ENCODE peak calls at places on chromosomes 6 and 20, in nine cellular contexts. Z is heart left ventricle; F is AG04449; C is HCT116; N is brain microvascular endothelial cell; W is choroid plexus epithelial cell; G is cardiac muscle cell; B is progenitor cell of endocrine pancreas; O is CD8-positive, alpha-beta T cell. K is an unnamed sample.

GRCh38 chr20:22093122-22093521 is 387.7 kb downstream of the PAX1 start:
- DNase-seq in G (no peak), N (no peak), B (no peak), O (no peak), F (no peak), W (no peak), C (no peak), Z (no peak), K (no peak)

GRCh38 chr6:90911600-90911999 is 324.7 kb upstream of the MAP3K7 start:
- DNase-seq in Z (no peak), O (no peak), B (no peak), C (no peak), N (no peak), W (no peak), F (no peak), G (no peak), K (no peak)

GRCh38 chr20:63121749-63122405 is 94.1 kb downstream of the YTHDF1 start:
- DNase-seq in O (no peak), G (no peak), N (no peak), C (no peak), B (no peak), F (no peak), Z (peak), W (no peak), K (no peak)

GRCh38 chr6:90095788-90096187 is 200.9 kb downstream of the BACH2 start:
- DNase-seq in C (no peak), B (no peak), F (no peak), G (no peak), N (no peak), W (no peak), O (no peak), Z (no peak), K (no peak)

GRCh38 chr20:58150772-58151171 is 77.7 kb downstream of the ANKRD60 start:
- DNase-seq in O (no peak), W (no peak), G (no peak), B (peak), C (no peak), N (no peak), F (no peak), Z (no peak), K (no peak)

GRCh38 chr20:9154464-9155024 is 85.7 kb downstream of the PLCB4 start:
- DNase-seq in G (no peak), B (no peak), F (no peak), Z (no peak), C (no peak), O (no peak), N (no peak), W (no peak), K (no peak)

GRCh38 chr20:60066438-60066823 is 108.2 kb downstream of the CDH26 start:
- DNase-seq in B (no peak), O (no peak), N (no peak), G (no peak), Z (no peak), W (no peak), F (no peak), C (no peak), K (no peak)

GRCh38 chr6:34958748-34959147 is 69.7 kb downstream of the ANKS1A start:
- DNase-seq in B (no peak), N (no peak), O (no peak), C (no peak), Z (no peak), G (no peak), W (no peak), F (no peak), K (no peak)

GRCh38 chr6:110656492-110656891 is 158.8 kb downstream of the CDK19 start:
- DNase-seq in W (no peak), G (peak), O (no peak), C (no peak), Z (no peak), F (no peak), N (no peak), B (no peak), K (no peak)

GRCh38 chr6:149202967-149203366 is 114.5 kb upstream of the TAB2 start:
- DNase-seq in C (no peak), F (no peak), B (no peak), W (no peak), Z (no peak), G (no peak), O (no peak), N (no peak), K (no peak)

GRCh38 chr20:47980336-47981177 is 195.3 kb upstream of the SULF2 start:
- DNase-seq in C (no peak), Z (no peak), O (no peak), N (no peak), G (no peak), F (no peak), B (no peak), W (no peak), K (no peak)

GRCh38 chr6:2363211-2363610 is 117.8 kb upstream of the GMDS start:
- DNase-seq in Z (no peak), G (no peak), W (no peak), F (no peak), O (no peak), B (no peak), C (no peak), N (peak), K (no peak)

GRCh38 chr6:24565196-24565595 is 70.4 kb downstream of the ALDH5A1 start:
- DNase-seq in C (no peak), O (no peak), Z (no peak), B (no peak), W (no peak), G (no peak), F (no peak), N (no peak), K (no peak)

GRCh38 chr6:34242252-34243130 is 5.8 kb downstream of the HMGA1 start:
- DNase-seq in W (no peak), F (no peak), C (no peak), G (no peak), Z (peak), B (no peak), O (no peak), N (no peak), K (no peak)

GRCh38 chr6:11437824-11438459 is 99.6 kb upstream of the TMEM170B start:
- DNase-seq in W (no peak), B (no peak), F (no peak), Z (no peak), O (no peak), G (no peak), C (no peak), N (no peak), K (no peak)

GRCh38 chr6:134250776-134251175 is 67.1 kb downstream of the SGK1 start:
- DNase-seq in C (no peak), B (no peak), F (no peak), N (no peak), O (no peak), Z (no peak), W (no peak), G (no peak), K (no peak)

GRCh38 chr6:35727206-35727934 is 9.5 kb upstream of the ARMC12 start:
- DNase-seq in W (peak), N (peak), F (no peak), C (no peak), B (peak), O (no peak), Z (peak), G (peak), K (no peak)

GRCh38 chr6:170445487-170445886 is 107.6 kb downstream of the PSMB1 start:
- DNase-seq in F (no peak), O (no peak), B (no peak), N (no peak), Z (peak), G (no peak), W (no peak), C (no peak), K (no peak)

GRCh38 chr6:129029778-129030177 is 146.8 kb downstream of the LAMA2 start:
- DNase-seq in C (no peak), O (no peak), W (peak), F (no peak), B (no peak), Z (no peak), N (no peak), G (no peak), K (no peak)

GRCh38 chr20:5008743-5009142 is 7.4 kb upstream of the SLC23A2 start:
- DNase-seq in G (peak), C (no peak), Z (no peak), O (no peak), W (no peak), N (no peak), B (no peak), F (no peak), K (no peak)

GRCh38 chr6:148999921-149000589 is 253.2 kb downstream of the UST start:
- DNase-seq in F (no peak), Z (peak), W (peak), N (peak), C (no peak), B (no peak), G (peak), O (no peak), K (no peak)

GRCh38 chr6:26065952-26066380 is 21.3 kb upstream of the HFE start:
- DNase-seq in N (peak), O (no peak), F (no peak), W (peak), G (peak), Z (no peak), B (peak), C (peak), K (no peak)

GRCh38 chr6:17519120-17519519 is 81.0 kb upstream of the FAM8A1 start:
- DNase-seq in Z (no peak), O (no peak), F (no peak), W (no peak), N (peak), G (no peak), C (no peak), B (no peak), K (no peak)

GRCh38 chr6:100203391-100203790 is 209.4 kb upstream of the MCHR2 start:
- DNase-seq in O (no peak), B (no peak), G (peak), N (peak), F (peak), W (peak), C (peak), Z (no peak), K (no peak)

GRCh38 chr6:87663434-87663833 is 38.6 kb downstream of the AKIRIN2 start:
- DNase-seq in O (no peak), F (no peak), B (no peak), Z (no peak), W (no peak), N (no peak), G (no peak), C (no peak), K (no peak)

DNA sequence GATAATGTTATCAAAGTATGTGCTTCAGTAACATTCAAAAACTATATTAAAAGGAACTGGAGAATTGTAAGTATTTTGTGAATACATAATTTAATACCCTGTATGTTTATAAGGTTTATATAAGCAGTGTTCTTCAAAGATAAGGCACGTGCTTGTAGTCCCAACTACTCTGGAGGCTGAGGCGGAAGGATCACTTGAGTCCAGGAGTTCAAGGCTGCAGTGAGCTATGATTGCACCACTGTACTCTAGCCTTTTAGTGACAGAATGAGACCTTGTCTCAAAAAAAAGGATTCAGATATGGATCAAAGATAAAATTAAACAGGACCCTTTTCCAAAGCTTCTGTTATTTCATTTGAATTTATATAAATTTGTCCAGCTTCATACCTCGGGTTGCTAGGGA is 17.2 kb downstream of the CSE1L start:
- DNase-seq in O (no peak), C (no peak), W (no peak), N (no peak), B (no peak), F (no peak), Z (no peak), G (no peak), K (no peak)
- TF ChIP-seq CTCF in O (no peak), C (no peak), W (no peak), N (no peak), B (no peak), F (no peak), Z (no peak), G (no peak), K (no peak)

GRCh38 chr20:23419995-23420901 is 1.0 kb downstream of the NAPB start:
- DNase-seq in N (peak), O (no peak), F (no peak), B (peak), W (peak), C (no peak), G (peak), Z (peak), K (peak)

GRCh38 chr20:23419657-23419994 is 1.7 kb downstream of the NAPB start:
- DNase-seq in O (no peak), C (no peak), Z (no peak), W (no peak), N (no peak), G (no peak), F (no peak), B (no peak), K (no peak)

GRCh38 chr20:23417861-23418260 is 3.4 kb downstream of the NAPB start:
- DNase-seq in G (no peak), W (no peak), B (no peak), Z (no peak), F (no peak), C (no peak), N (no peak), O (no peak), K (no peak)

GRCh38 chr20:23425129-23425528 is 3.8 kb upstream of the NAPB start:
- DNase-seq in F (no peak), N (no peak), G (no peak), O (no peak), W (no peak), B (no peak), C (no peak), Z (no peak), K (no peak)

GRCh38 chr20:23420943-23421925 is at the start of gene NAPB:
- DNase-seq in G (peak), F (no peak), O (peak), B (peak), W (peak), C (peak), N (peak), Z (peak), K (peak)
- TF ChIP-seq CTCF in G (peak), F (peak), O (peak), B (peak), W (peak), C (peak), N (peak), Z (peak), K (no peak)

GRCh38 chr6:33053230-33053629 is 20.2 kb downstream of the HLA-DPA1 start:
- DNase-seq in N (no peak), Z (no peak), F (no peak), C (no peak), G (peak), B (no peak), O (no peak), W (peak), K (no peak)

GRCh38 chr6:33050013-33050800 is 23.2 kb downstream of the HLA-DPA1 start:
- DNase-seq in Z (no peak), C (no peak), W (no peak), B (no peak), N (no peak), F (no peak), G (no peak), O (no peak), K (no peak)

GRCh38 chr6:33052627-33053026 is 20.8 kb downstream of the HLA-DPA1 start:
- DNase-seq in W (no peak), B (no peak), Z (no peak), G (no peak), F (no peak), N (no peak), O (no peak), C (no peak), K (no peak)

GRCh38 chr6:33049323-33049722 is 24.1 kb downstream of the HLA-DPA1 start:
- DNase-seq in N (no peak), B (no peak), Z (no peak), G (no peak), O (no peak), W (no peak), F (no peak), C (no peak), K (no peak)
- TF ChIP-seq CTCF in N (peak), B (peak), Z (no peak), G (peak), O (no peak), W (peak), F (no peak), C (peak), K (no peak)

GRCh38 chr6:78614961-78615360 is 252.4 kb upstream of the IRAK1BP1 start:
- DNase-seq in N (no peak), F (no peak), W (no peak), B (no peak), Z (no peak), O (no peak), C (no peak), G (no peak), K (no peak)

GRCh38 chr6:78607188-78607587 is 260.2 kb upstream of the IRAK1BP1 start:
- DNase-seq in O (no peak), F (no peak), B (no peak), C (no peak), W (peak), N (no peak), Z (no peak), G (peak), K (no peak)

GRCh38 chr6:78611097-78611625 is 256.2 kb upstream of the IRAK1BP1 start:
- DNase-seq in O (no peak), F (no peak), Z (no peak), N (no peak), C (no peak), G (no peak), W (no peak), B (no peak), K (no peak)

GRCh38 chr6:78615430-78615904 is 251.9 kb upstream of the IRAK1BP1 start:
- DNase-seq in N (no peak), B (no peak), Z (no peak), C (no peak), W (peak), G (peak), F (no peak), O (no peak), K (no peak)

GRCh38 chr6:78611886-78612480 is 255.4 kb upstream of the IRAK1BP1 start:
- DNase-seq in Z (no peak), C (no peak), F (no peak), G (peak), O (no peak), N (no peak), B (no peak), W (peak), K (no peak)
- TF ChIP-seq CTCF in Z (peak), C (peak), F (no peak), G (peak), O (peak), N (peak), B (peak), W (peak), K (no peak)

GRCh38 chr6:22470454-22471368 is 98.7 kb upstream of the HDGFL1 start:
- DNase-seq in C (no peak), N (peak), O (no peak), Z (no peak), G (peak), B (no peak), F (no peak), W (peak), K (no peak)
- TF ChIP-seq CTCF in C (no peak), N (peak), O (no peak), Z (no peak), G (peak), B (peak), F (no peak), W (peak), K (no peak)

DNA sequence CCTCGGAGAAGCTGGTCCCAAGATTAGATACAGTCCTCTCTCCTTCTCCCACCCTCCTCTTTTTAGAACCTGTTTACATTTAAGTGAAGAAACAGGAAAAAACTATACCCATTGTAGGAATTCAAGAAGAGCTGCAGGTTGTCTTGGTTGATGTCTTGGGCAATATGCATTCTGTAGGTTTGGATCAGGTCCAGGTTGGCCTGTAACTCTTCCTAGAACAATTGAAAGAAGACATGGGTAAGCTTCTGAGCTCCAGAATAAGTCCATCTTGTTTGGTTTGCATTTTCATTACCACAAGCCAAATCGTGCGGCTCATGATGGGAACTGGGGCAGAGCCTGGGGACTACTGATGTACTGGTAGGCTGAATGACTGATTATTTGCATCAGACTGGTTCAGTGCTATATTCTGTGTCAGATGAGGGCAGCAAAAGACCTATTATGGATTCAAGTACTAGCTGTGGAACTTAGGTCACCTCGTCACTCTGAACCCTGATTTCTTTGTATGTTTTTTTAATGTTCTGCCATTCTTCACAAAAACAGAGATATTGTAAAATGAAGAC is 20.3 kb upstream of the SLA2 start:
- DNase-seq in O (no peak), F (peak), G (peak), C (no peak), Z (no peak), B (no peak), W (peak), N (peak), K (no peak)
- TF ChIP-seq CTCF in O (no peak), F (no peak), G (peak), C (no peak), Z (no peak), B (no peak), W (peak), N (peak), K (no peak)

DNA sequence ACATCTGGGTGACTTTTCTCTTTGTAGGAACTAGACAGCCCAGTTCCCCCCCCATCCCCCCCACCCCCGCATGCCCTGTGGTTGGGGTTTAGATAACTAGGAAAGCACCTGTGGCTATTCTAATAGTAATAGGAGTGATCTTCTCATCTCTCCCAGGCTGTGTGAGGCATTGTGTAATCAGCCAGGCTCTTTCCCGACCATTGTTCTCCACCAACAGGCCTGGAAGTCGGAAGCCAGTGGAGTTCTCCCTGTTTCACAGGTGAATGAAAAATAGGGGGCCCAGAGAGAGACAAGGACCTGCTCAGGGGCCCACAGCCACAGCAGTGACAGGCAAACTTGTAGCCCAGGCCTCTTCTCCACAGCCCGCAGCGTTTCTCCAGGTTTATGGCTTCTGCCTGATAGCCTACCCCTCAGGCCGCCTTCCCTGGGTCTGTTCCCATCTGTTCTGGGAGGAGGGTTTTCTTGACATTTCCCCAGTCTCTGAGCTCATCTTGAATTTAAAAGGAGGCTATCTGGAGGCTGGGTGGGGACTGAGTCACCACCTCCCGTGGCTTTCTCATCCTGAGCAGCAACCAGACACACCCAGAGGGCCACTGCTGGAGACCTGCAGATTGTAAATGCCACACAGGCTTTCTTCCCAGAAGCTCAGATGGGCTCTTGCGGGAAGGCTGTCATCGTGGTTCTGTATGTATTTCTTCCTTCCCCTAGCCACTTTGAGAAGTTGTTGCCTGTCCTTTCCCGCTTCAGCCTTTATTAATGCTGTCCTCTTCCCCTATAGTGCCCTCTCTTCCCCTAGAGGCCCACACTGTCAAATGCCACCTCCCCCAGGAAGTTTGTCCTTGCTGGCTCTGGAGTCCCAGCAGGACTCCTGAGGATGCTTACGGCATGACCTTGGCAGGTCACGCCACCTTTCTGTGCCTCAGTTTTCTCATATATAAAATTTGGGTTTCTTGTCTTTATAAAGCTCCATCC is 75.9 kb upstream of the MYL9 start:
- DNase-seq in Z (no peak), C (peak), B (no peak), G (peak), O (no peak), F (no peak), W (peak), N (peak), K (no peak)
- TF ChIP-seq CTCF in Z (no peak), C (peak), B (no peak), G (no peak), O (no peak), F (no peak), W (no peak), N (no peak), K (no peak)

GRCh38 chr6:122789078-122789861 is at the start of gene SMPDL3A:
- DNase-seq in Z (peak), G (peak), B (peak), C (peak), O (no peak), N (peak), F (no peak), W (peak), K (peak)
- TF ChIP-seq CTCF in Z (no peak), G (peak), B (peak), C (peak), O (no peak), N (peak), F (peak), W (peak), K (no peak)